ENCODE peak calls at places on chromosomes 13 and 19, in eight cellular contexts. One of them, this sample, is unnamed.
A peak's percentile ranks its signal among the peaks of the same experiment; 100 is the strongest.

GRCh38 chr19:42420055-42420544 is 7.1 kb downstream of the LIPE start:
- DNase-seq in transverse colon: peak; percentile 64
- DNase-seq in ovary: peak; percentile 23
- DNase-seq in body of pancreas: peak; percentile 63
- DNase-seq in suprapubic skin: no peak
- DNase-seq in uterus: no peak
- DNase-seq in IMR-90: peak; percentile 78
- DNase-seq in esophagus squamous epithelium: no peak
- DNase-seq in this sample: no peak

GRCh38 chr19:36120092-36120983 is 5.1 kb downstream of the TBCB start:
- DNase-seq in esophagus squamous epithelium: no peak
- DNase-seq in uterus: no peak
- DNase-seq in transverse colon: no peak
- DNase-seq in body of pancreas: no peak
- DNase-seq in ovary: no peak
- DNase-seq in IMR-90: no peak
- DNase-seq in suprapubic skin: no peak
- DNase-seq in this sample: no peak

GRCh38 chr19:1237754-1238372 is at the start of gene CBARP:
- DNase-seq in suprapubic skin: no peak
- DNase-seq in ovary: peak; percentile 78
- DNase-seq in transverse colon: no peak
- DNase-seq in body of pancreas: no peak
- DNase-seq in esophagus squamous epithelium: no peak
- DNase-seq in IMR-90: no peak
- DNase-seq in uterus: peak; percentile 44
- DNase-seq in this sample: no peak

GRCh38 chr13:73422973-73423372 is 364.2 kb downstream of the KLF5 start:
- DNase-seq in ovary: no peak
- DNase-seq in suprapubic skin: no peak
- DNase-seq in esophagus squamous epithelium: no peak
- DNase-seq in IMR-90: no peak
- DNase-seq in body of pancreas: no peak
- DNase-seq in uterus: no peak
- DNase-seq in transverse colon: peak; percentile 16
- DNase-seq in this sample: no peak

GRCh38 chr19:13015361-13016231 is 20.3 kb downstream of the NFIX start:
- DNase-seq in esophagus squamous epithelium: no peak
- DNase-seq in IMR-90: peak; percentile 33
- DNase-seq in body of pancreas: no peak
- DNase-seq in transverse colon: no peak
- DNase-seq in ovary: peak; percentile 50
- DNase-seq in suprapubic skin: no peak
- DNase-seq in uterus: peak; percentile 39
- DNase-seq in this sample: no peak

GRCh38 chr13:112131740-112132113 is 64.8 kb downstream of the SOX1 start:
- DNase-seq in IMR-90: no peak
- DNase-seq in esophagus squamous epithelium: no peak
- DNase-seq in suprapubic skin: no peak
- DNase-seq in uterus: no peak
- DNase-seq in ovary: no peak
- DNase-seq in body of pancreas: no peak
- DNase-seq in transverse colon: peak; percentile 64
- DNase-seq in this sample: no peak

GRCh38 chr13:87274209-87274819 is 396.9 kb upstream of the SLITRK5 start:
- DNase-seq in esophagus squamous epithelium: no peak
- DNase-seq in suprapubic skin: no peak
- DNase-seq in body of pancreas: peak; percentile 29
- DNase-seq in IMR-90: peak; percentile 47
- DNase-seq in uterus: no peak
- DNase-seq in ovary: no peak
- DNase-seq in transverse colon: peak; percentile 17
- DNase-seq in this sample: peak; percentile 48

GRCh38 chr13:74869846-74870245 is 612.1 kb downstream of the TBC1D4 start:
- DNase-seq in suprapubic skin: no peak
- DNase-seq in IMR-90: no peak
- DNase-seq in uterus: no peak
- DNase-seq in ovary: no peak
- DNase-seq in transverse colon: no peak
- DNase-seq in esophagus squamous epithelium: no peak
- DNase-seq in body of pancreas: no peak
- DNase-seq in this sample: no peak

GRCh38 chr13:113447596-113447995 is 5.7 kb downstream of the ADPRHL1 start:
- DNase-seq in esophagus squamous epithelium: no peak
- DNase-seq in IMR-90: no peak
- DNase-seq in suprapubic skin: no peak
- DNase-seq in body of pancreas: no peak
- DNase-seq in transverse colon: no peak
- DNase-seq in ovary: peak; percentile 24
- DNase-seq in uterus: no peak
- DNase-seq in this sample: no peak

GRCh38 chr13:26619321-26619720 is 61.8 kb downstream of the WASF3 start:
- DNase-seq in uterus: no peak
- DNase-seq in suprapubic skin: no peak
- DNase-seq in esophagus squamous epithelium: no peak
- DNase-seq in IMR-90: peak; percentile 91
- DNase-seq in ovary: no peak
- DNase-seq in transverse colon: no peak
- DNase-seq in body of pancreas: no peak
- DNase-seq in this sample: no peak

GRCh38 chr19:6066661-6067646 is 43.3 kb downstream of the RFX2 start:
- DNase-seq in IMR-90: peak; percentile 86
- DNase-seq in ovary: peak; percentile 92
- DNase-seq in body of pancreas: peak; percentile 96
- DNase-seq in uterus: peak; percentile 96
- DNase-seq in esophagus squamous epithelium: peak; percentile 25
- DNase-seq in transverse colon: peak; percentile 91
- DNase-seq in suprapubic skin: peak; percentile 99
- DNase-seq in this sample: peak; percentile 93

GRCh38 chr19:40523322-40524047 is 53.2 kb upstream of the SHKBP1 start:
- DNase-seq in suprapubic skin: no peak
- DNase-seq in esophagus squamous epithelium: no peak
- DNase-seq in transverse colon: peak; percentile 88
- DNase-seq in body of pancreas: peak; percentile 87
- DNase-seq in ovary: peak; percentile 68
- DNase-seq in IMR-90: peak; percentile 44
- DNase-seq in uterus: no peak
- DNase-seq in this sample: peak; percentile 57

GRCh38 chr19:58084596-58085347 is 13.3 kb downstream of the ZSCAN18 start:
- DNase-seq in suprapubic skin: no peak
- DNase-seq in esophagus squamous epithelium: no peak
- DNase-seq in body of pancreas: no peak
- DNase-seq in uterus: no peak
- DNase-seq in transverse colon: no peak
- DNase-seq in IMR-90: no peak
- DNase-seq in ovary: no peak
- DNase-seq in this sample: no peak
- H3K36me3 ChIP-seq in suprapubic skin: peaks cover 50% of the 10 kb centered on the region
- H3K36me3 ChIP-seq in esophagus squamous epithelium: peaks cover 14% of the 10 kb centered on the region
- H3K36me3 ChIP-seq in body of pancreas: no peaks in the 10 kb centered on the region
- H3K36me3 ChIP-seq in uterus: no peaks in the 10 kb centered on the region
- H3K36me3 ChIP-seq in transverse colon: peaks cover 46% of the 10 kb centered on the region
- H3K36me3 ChIP-seq in IMR-90: peaks cover 29% of the 10 kb centered on the region
- H3K36me3 ChIP-seq in ovary: peaks cover 8% of the 10 kb centered on the region
- H3K36me3 ChIP-seq in this sample: peaks cover 3% of the 10 kb centered on the region

GRCh38 chr19:15526408-15526807 is 18.1 kb downstream of the CYP4F22 start:
- DNase-seq in ovary: no peak
- DNase-seq in transverse colon: no peak
- DNase-seq in esophagus squamous epithelium: no peak
- DNase-seq in suprapubic skin: no peak
- DNase-seq in body of pancreas: no peak
- DNase-seq in uterus: no peak
- DNase-seq in IMR-90: no peak
- DNase-seq in this sample: no peak

GRCh38 chr19:15529774-15530372 is 21.5 kb downstream of the CYP4F22 start:
- DNase-seq in ovary: no peak
- DNase-seq in esophagus squamous epithelium: no peak
- DNase-seq in body of pancreas: no peak
- DNase-seq in suprapubic skin: peak; percentile 76
- DNase-seq in uterus: no peak
- DNase-seq in transverse colon: no peak
- DNase-seq in IMR-90: no peak
- DNase-seq in this sample: no peak

GRCh38 chr19:15527705-15528104 is 19.4 kb downstream of the CYP4F22 start:
- DNase-seq in IMR-90: no peak
- DNase-seq in uterus: no peak
- DNase-seq in ovary: no peak
- DNase-seq in esophagus squamous epithelium: no peak
- DNase-seq in transverse colon: no peak
- DNase-seq in suprapubic skin: no peak
- DNase-seq in body of pancreas: no peak
- DNase-seq in this sample: no peak

GRCh38 chr19:15525291-15525690 is 17.0 kb downstream of the CYP4F22 start:
- DNase-seq in ovary: no peak
- DNase-seq in body of pancreas: no peak
- DNase-seq in esophagus squamous epithelium: no peak
- DNase-seq in transverse colon: no peak
- DNase-seq in suprapubic skin: no peak
- DNase-seq in uterus: no peak
- DNase-seq in IMR-90: no peak
- DNase-seq in this sample: no peak

DNA sequence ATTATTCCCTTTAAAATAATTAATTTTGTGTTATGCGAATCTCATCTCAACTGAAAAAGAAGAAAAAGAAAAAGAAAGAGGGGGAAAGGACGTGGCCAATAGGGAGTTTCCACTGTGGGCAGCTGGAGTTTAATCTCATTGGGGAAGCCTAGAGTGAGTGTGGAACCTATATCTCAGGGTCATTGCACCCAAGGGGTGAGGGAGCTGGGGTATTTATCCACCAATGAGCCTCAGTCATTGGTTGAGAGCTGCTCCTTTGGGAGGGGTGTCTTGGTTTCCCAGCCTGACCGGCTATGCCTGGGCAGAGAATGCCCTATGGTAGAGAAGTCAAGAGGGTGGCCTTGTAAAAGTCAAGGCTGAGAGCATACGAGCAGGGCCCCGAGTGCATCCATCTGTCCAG is 16.5 kb downstream of the CYP4F22 start:
- DNase-seq in ovary: no peak
- DNase-seq in suprapubic skin: no peak
- DNase-seq in transverse colon: no peak
- DNase-seq in IMR-90: no peak
- DNase-seq in body of pancreas: no peak
- DNase-seq in uterus: no peak
- DNase-seq in esophagus squamous epithelium: no peak
- DNase-seq in this sample: no peak
- H3K4me3 ChIP-seq in ovary: no peak overlapping the region
- H3K4me3 ChIP-seq in suprapubic skin: no peak overlapping the region
- H3K4me3 ChIP-seq in transverse colon: no peak overlapping the region
- H3K4me3 ChIP-seq in IMR-90: no peak overlapping the region
- H3K4me3 ChIP-seq in body of pancreas: no peak overlapping the region
- H3K4me3 ChIP-seq in uterus: no peak overlapping the region
- H3K4me3 ChIP-seq in esophagus squamous epithelium: no peak overlapping the region
- H3K4me3 ChIP-seq in this sample: no peak overlapping the region

GRCh38 chr13:97256343-97256783 is 34.2 kb downstream of the MBNL2 start:
- DNase-seq in IMR-90: peak; percentile 97
- DNase-seq in ovary: no peak
- DNase-seq in transverse colon: no peak
- DNase-seq in esophagus squamous epithelium: no peak
- DNase-seq in suprapubic skin: no peak
- DNase-seq in uterus: peak; percentile 51
- DNase-seq in body of pancreas: no peak
- DNase-seq in this sample: no peak

GRCh38 chr13:97257228-97257755 is 35.2 kb downstream of the MBNL2 start:
- DNase-seq in suprapubic skin: no peak
- DNase-seq in uterus: no peak
- DNase-seq in ovary: no peak
- DNase-seq in esophagus squamous epithelium: no peak
- DNase-seq in transverse colon: no peak
- DNase-seq in body of pancreas: no peak
- DNase-seq in IMR-90: no peak
- DNase-seq in this sample: no peak

GRCh38 chr13:97258801-97259200 is 36.7 kb downstream of the MBNL2 start:
- DNase-seq in suprapubic skin: no peak
- DNase-seq in ovary: no peak
- DNase-seq in IMR-90: peak; percentile 64
- DNase-seq in body of pancreas: no peak
- DNase-seq in uterus: no peak
- DNase-seq in esophagus squamous epithelium: no peak
- DNase-seq in transverse colon: no peak
- DNase-seq in this sample: no peak

GRCh38 chr13:97259787-97260641 is 37.9 kb downstream of the MBNL2 start:
- DNase-seq in body of pancreas: no peak
- DNase-seq in esophagus squamous epithelium: no peak
- DNase-seq in IMR-90: peak; percentile 84
- DNase-seq in uterus: no peak
- DNase-seq in ovary: no peak
- DNase-seq in suprapubic skin: no peak
- DNase-seq in transverse colon: no peak
- DNase-seq in this sample: no peak

DNA sequence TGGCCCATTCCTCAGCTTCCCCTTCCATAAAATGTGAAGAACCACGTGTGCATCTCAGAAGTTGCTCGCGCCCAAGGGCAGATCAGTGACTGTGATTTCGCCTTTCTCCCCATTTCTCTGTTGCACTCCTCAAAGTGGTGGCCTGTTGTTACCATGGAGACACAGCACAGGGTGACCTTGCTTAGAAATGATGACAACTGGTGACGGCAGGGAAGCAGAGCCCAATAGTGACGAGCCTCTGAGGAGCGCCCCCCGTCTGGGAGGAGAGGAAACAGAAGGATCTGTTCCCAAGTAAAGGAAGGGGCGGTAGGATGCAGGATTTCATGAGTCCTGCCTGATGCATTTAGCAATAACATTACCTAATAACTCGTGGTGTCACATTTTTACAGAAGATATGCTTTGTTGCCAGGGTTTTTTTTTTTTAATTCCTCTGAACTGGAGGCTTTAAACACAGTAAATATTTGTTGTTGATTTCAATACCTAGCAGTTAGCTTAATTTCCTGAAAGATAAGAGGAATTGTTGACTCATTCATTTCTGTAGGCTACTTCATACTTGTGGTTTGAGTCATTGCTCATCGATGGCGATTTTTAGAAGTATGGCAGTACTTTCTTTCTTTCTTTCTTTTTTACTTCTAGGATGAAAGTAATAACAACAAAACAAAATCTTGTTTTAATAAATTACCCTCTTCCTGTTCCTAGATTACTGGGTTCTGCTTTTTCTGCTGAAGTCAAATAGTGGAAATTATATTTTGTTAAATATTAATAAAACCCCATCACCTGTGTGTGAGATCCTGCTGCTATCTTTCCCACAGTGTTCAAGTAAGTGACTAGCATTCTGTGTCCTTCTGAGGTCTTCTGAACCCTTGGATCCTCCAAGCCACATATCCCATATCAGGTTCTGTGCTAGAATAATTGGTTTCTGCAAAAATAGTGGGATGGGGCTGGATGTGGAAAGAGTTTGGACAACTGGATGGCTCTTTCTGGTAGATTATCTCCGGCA is 36.0 kb downstream of the MBNL2 start:
- DNase-seq in IMR-90: peak; percentile 90
- DNase-seq in suprapubic skin: peak; percentile 89
- DNase-seq in transverse colon: no peak
- DNase-seq in uterus: peak; percentile 77
- DNase-seq in ovary: peak; percentile 57
- DNase-seq in body of pancreas: peak; percentile 81
- DNase-seq in esophagus squamous epithelium: no peak
- DNase-seq in this sample: peak; percentile 75
- TF ChIP-seq POLR2A in IMR-90: no peak
- TF ChIP-seq POLR2A in suprapubic skin: no peak
- TF ChIP-seq POLR2A in transverse colon: no peak
- TF ChIP-seq POLR2A in uterus: no peak
- TF ChIP-seq POLR2A in ovary: no peak
- TF ChIP-seq POLR2A in body of pancreas: no peak
- TF ChIP-seq POLR2A in esophagus squamous epithelium: no peak
- TF ChIP-seq POLR2A in this sample: peak; percentile 38

GRCh38 chr13:95185311-95185710 is 115.9 kb downstream of the ABCC4 start:
- DNase-seq in esophagus squamous epithelium: no peak
- DNase-seq in IMR-90: no peak
- DNase-seq in transverse colon: no peak
- DNase-seq in ovary: no peak
- DNase-seq in suprapubic skin: no peak
- DNase-seq in uterus: no peak
- DNase-seq in body of pancreas: no peak
- DNase-seq in this sample: no peak
- H3K36me3 ChIP-seq in esophagus squamous epithelium: no peaks in the 10 kb centered on the region
- H3K36me3 ChIP-seq in IMR-90: peaks cover 20% of the 10 kb centered on the region
- H3K36me3 ChIP-seq in transverse colon: no peaks in the 10 kb centered on the region
- H3K36me3 ChIP-seq in ovary: no peaks in the 10 kb centered on the region
- H3K36me3 ChIP-seq in suprapubic skin: no peaks in the 10 kb centered on the region
- H3K36me3 ChIP-seq in uterus: no peaks in the 10 kb centered on the region
- H3K36me3 ChIP-seq in body of pancreas: no peaks in the 10 kb centered on the region
- H3K36me3 ChIP-seq in this sample: no peaks in the 10 kb centered on the region